ENCODE peak calls at places on chromosomes 7 and 10, in six cellular contexts. S, T, V, P, R and E are unnamed samples.

GRCh38 chr7:139359366-139360209 is at the start of gene LUC7L2:
- DNase-seq in S (peak; percentile 98), T (peak; percentile 100), V (peak; percentile 98), P (peak; percentile 98), R (peak; percentile 98), E (peak; percentile 97)

GRCh38 chr10:22228943-22229755 is 11.3 kb upstream of the EBLN1 start:
- DNase-seq in S (peak; percentile 89), T (peak; percentile 89), V (peak; percentile 84), P (peak; percentile 77), R (peak; percentile 90), E (peak; percentile 89)

GRCh38 chr7:4472739-4473138 is 209.4 kb upstream of the FOXK1 start:
- DNase-seq in S (no peak), T (no peak), V (no peak), P (no peak), R (no peak), E (no peak)

GRCh38 chr10:104045151-104046089 is 40.3 kb downstream of the COL17A1 start:
- DNase-seq in S (peak; percentile 75), T (peak; percentile 40), V (peak; percentile 63), P (peak; percentile 52), R (peak; percentile 75), E (peak; percentile 67)

GRCh38 chr10:87862644-87863101 is 660 bp downstream of the KLLN start:
- DNase-seq in S (peak; percentile 48), T (no peak), V (no peak), P (no peak), R (no peak), E (no peak)

GRCh38 chr10:59098811-59099452 is 77.5 kb upstream of the PHYHIPL start:
- DNase-seq in S (peak; percentile 63), T (no peak), V (no peak), P (no peak), R (peak; percentile 84), E (no peak)

GRCh38 chr7:17253885-17254284 is 44.6 kb upstream of the AHR start:
- DNase-seq in S (no peak), T (no peak), V (no peak), P (no peak), R (no peak), E (no peak)

GRCh38 chr10:75919913-75920312 is 488.5 kb downstream of the LRMDA start:
- DNase-seq in S (no peak), T (no peak), V (no peak), P (no peak), R (peak; percentile 6), E (no peak)

GRCh38 chr7:31695856-31696255 is 8.8 kb downstream of the PPP1R17 start:
- DNase-seq in S (no peak), T (no peak), V (no peak), P (no peak), R (peak; percentile 4), E (no peak)

GRCh38 chr7:112843151-112843550 is 53.0 kb upstream of the TMEM168 start:
- DNase-seq in S (no peak), T (no peak), V (no peak), P (no peak), R (no peak), E (no peak)